ENCODE peak calls at places on chromosomes 3 and 15, in seven cellular contexts. Z is SJSA1; O is right cardiac atrium; H is IMR-90; F is brain microvascular endothelial cell; W is CD4-positive, alpha-beta memory T cell; D is heart right ventricle. R is an unnamed sample.

GRCh38 chr3:123104550-123104949 is 37.7 kb downstream of the PDIA5 start:
- DNase-seq in Z (peak), O (no peak), H (peak), F (peak), W (no peak), D (no peak), R (no peak)

GRCh38 chr15:58517682-58518525 is 86.1 kb downstream of the LIPC start:
- DNase-seq in Z (no peak), O (no peak), H (no peak), F (no peak), W (no peak), D (no peak), R (no peak)

GRCh38 chr3:124384527-124384926 is 345.7 kb upstream of the UMPS start:
- DNase-seq in Z (no peak), O (no peak), H (no peak), F (no peak), W (no peak), D (no peak), R (no peak)

GRCh38 chr3:103006541-103006940 is 571.7 kb downstream of the ZPLD1 start:
- DNase-seq in Z (no peak), O (no peak), H (no peak), F (no peak), W (no peak), D (no peak), R (no peak)

GRCh38 chr15:61380270-61380669 is 151.2 kb upstream of the RORA start:
- DNase-seq in Z (no peak), O (no peak), H (no peak), F (no peak), W (no peak), D (no peak), R (no peak)

GRCh38 chr3:151106311-151106710 is 20.8 kb downstream of the MED12L start:
- DNase-seq in Z (no peak), O (no peak), H (no peak), F (no peak), W (no peak), D (no peak), R (no peak)

GRCh38 chr3:108012304-108012703 is 78.5 kb downstream of the CD47 start:
- DNase-seq in Z (no peak), O (no peak), H (no peak), F (no peak), W (no peak), D (no peak), R (no peak)

GRCh38 chr3:116905805-116906204 is 196.2 kb downstream of the TUSC7 start:
- DNase-seq in Z (no peak), O (no peak), H (no peak), F (no peak), W (no peak), D (no peak), R (no peak)

GRCh38 chr3:16143870-16144568 is 30.5 kb upstream of the GALNT15 start:
- DNase-seq in Z (peak), O (no peak), H (no peak), F (no peak), W (no peak), D (no peak), R (no peak)

GRCh38 chr3:47885168-47885567 is 82.2 kb downstream of the DHX30 start:
- DNase-seq in Z (no peak), O (no peak), H (no peak), F (no peak), W (no peak), D (no peak), R (no peak)

GRCh38 chr15:88215249-88215648 is 41.3 kb downstream of the NTRK3 start:
- DNase-seq in Z (no peak), O (no peak), H (no peak), F (no peak), W (no peak), D (no peak), R (no peak)

GRCh38 chr3:151395806-151396205 is 11.3 kb upstream of the P2RY12 start:
- DNase-seq in Z (peak), O (no peak), H (peak), F (peak), W (no peak), D (no peak), R (no peak)

GRCh38 chr15:56913241-56913640 is 5.2 kb upstream of the TCF12 start:
- DNase-seq in Z (no peak), O (no peak), H (no peak), F (no peak), W (no peak), D (no peak), R (no peak)

GRCh38 chr3:13025090-13025489 is 48.1 kb downstream of the IQSEC1 start:
- DNase-seq in Z (no peak), O (peak), H (peak), F (peak), W (no peak), D (no peak), R (no peak)

GRCh38 chr3:133717424-133717823 is 28.8 kb upstream of the TF start:
- DNase-seq in Z (no peak), O (no peak), H (no peak), F (no peak), W (no peak), D (no peak), R (no peak)

GRCh38 chr3:134337071-134337482 is 37.2 kb downstream of the AMOTL2 start:
- DNase-seq in Z (no peak), O (no peak), H (no peak), F (no peak), W (no peak), D (no peak), R (no peak)

GRCh38 chr3:31634485-31634884 is 101.8 kb downstream of the STT3B start:
- DNase-seq in Z (no peak), O (no peak), H (peak), F (peak), W (no peak), D (no peak), R (no peak)
- H3K4me3 ChIP-seq in Z (no peak), O (no peak), H (no peak), F (no peak), W (no peak), D (no peak), R (no peak)

GRCh38 chr3:115099115-115099884 is 47.8 kb downstream of the ZBTB20 start:
- DNase-seq in Z (no peak), O (no peak), H (peak), F (no peak), W (no peak), D (no peak), R (no peak)
- H3K4me3 ChIP-seq in Z (no peak), O (peak), H (peak), F (no peak), W (no peak), D (peak), R (peak)

GRCh38 chr3:64686446-64686908 is 1.3 kb downstream of the ADAMTS9 start:
- DNase-seq in Z (no peak), O (no peak), H (peak), F (peak), W (no peak), D (peak), R (no peak)
- H3K4me3 ChIP-seq in Z (peak), O (peak), H (peak), F (peak), W (no peak), D (peak), R (peak)

DNA sequence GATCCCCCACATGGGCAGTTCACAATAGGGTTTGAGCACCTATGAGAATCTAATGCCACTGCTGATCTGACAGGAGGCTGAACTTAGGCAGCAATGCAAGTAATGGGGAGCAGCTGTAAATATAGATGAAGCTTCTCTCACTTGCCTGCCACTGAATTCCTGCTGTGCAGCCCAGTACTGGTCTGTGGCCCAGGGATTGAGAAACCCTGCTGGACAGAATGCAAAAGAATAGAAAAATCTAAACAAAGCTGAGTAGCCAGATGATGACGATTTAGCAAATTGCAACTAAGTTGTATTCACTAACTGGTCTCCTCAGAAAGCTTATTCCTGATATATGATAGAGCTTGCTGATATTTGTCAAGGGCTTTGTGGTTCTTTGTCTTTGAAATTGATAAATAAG is 34.3 kb upstream of the APH1B start:
- DNase-seq in Z (no peak), O (peak), H (peak), F (no peak), W (no peak), D (no peak), R (no peak)
- H3K4me3 ChIP-seq in Z (no peak), O (no peak), H (no peak), F (no peak), W (no peak), D (no peak), R (no peak)

GRCh38 chr3:178392553-178392952 is 143.7 kb upstream of the KCNMB2 start:
- DNase-seq in Z (no peak), O (no peak), H (peak), F (peak), W (no peak), D (no peak), R (no peak)

GRCh38 chr3:178393833-178394232 is 142.4 kb upstream of the KCNMB2 start:
- DNase-seq in Z (peak), O (no peak), H (peak), F (peak), W (no peak), D (no peak), R (no peak)

GRCh38 chr3:178397836-178398235 is 138.4 kb upstream of the KCNMB2 start:
- DNase-seq in Z (no peak), O (no peak), H (no peak), F (no peak), W (no peak), D (no peak), R (no peak)

DNA sequence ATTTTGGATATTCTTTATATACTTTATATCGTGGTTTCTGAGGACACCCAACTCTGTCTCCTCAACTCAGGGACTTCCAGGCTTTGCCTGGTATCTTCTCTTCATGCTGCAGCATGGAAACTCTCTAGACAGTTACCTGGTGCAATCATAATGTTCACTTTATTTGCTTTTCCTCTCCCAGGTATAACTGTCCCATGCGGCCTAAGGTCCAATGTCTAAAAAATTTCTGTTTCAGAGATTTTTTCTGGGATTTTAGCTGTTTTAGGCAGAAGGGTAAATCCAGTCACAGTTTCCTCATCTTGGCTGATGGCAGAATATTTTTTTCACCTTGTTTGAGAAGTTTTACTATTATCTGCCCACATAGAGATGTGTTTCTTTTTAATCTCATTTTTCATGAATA is 139.9 kb upstream of the KCNMB2 start:
- DNase-seq in Z (no peak), O (no peak), H (no peak), F (no peak), W (no peak), D (no peak), R (no peak)
- H3K4me3 ChIP-seq in Z (no peak), O (no peak), H (no peak), F (no peak), W (no peak), D (no peak), R (no peak)

R was measured in esophagus squamous epithelium.